ENCODE peak calls at places on chromosomes 2 and 18, in ten cellular contexts. K is fibroblast of lung, R is astrocyte of the spinal cord, A is upper lobe of right lung, Y is dorsolateral prefrontal cortex, P is mammary epithelial cell, S is mucosa of descending colon, M is lung, H is IMR-90, U is foreskin fibroblast. F is an unnamed sample.

GRCh38 chr2:149058936-149059335 is 20.4 kb downstream of the LYPD6B start:
- DNase-seq in U (no peak), M (no peak), Y (no peak), R (no peak), S (no peak), K (no peak), H (no peak), P (peak), A (no peak), F (no peak)

GRCh38 chr2:207328944-207329386 is 163.2 kb upstream of the KLF7 start:
- DNase-seq in U (no peak), R (no peak), A (no peak), H (no peak), K (no peak), M (no peak), S (no peak), P (no peak), Y (no peak), F (no peak)

GRCh38 chr2:216776076-216776726 is 80.9 kb upstream of the IGFBP5 start:
- DNase-seq in K (no peak), Y (no peak), P (no peak), A (no peak), H (no peak), S (no peak), U (no peak), M (no peak), R (no peak), F (no peak)

GRCh38 chr2:182283512-182283911 is 143.3 kb downstream of the PDE1A start:
- DNase-seq in S (no peak), M (no peak), U (no peak), A (no peak), P (peak), H (no peak), Y (no peak), R (peak), K (no peak), F (no peak)

GRCh38 chr2:3626118-3626816 is 31.4 kb downstream of the COLEC11 start:
- DNase-seq in P (no peak), H (peak), M (no peak), U (peak), R (peak), S (peak), K (peak), Y (no peak), A (peak), F (no peak)

GRCh38 chr2:41962912-41963652 is 84.7 kb upstream of the PKDCC start:
- DNase-seq in A (no peak), K (no peak), M (no peak), P (no peak), U (no peak), S (no peak), H (no peak), R (no peak), Y (no peak), F (no peak)

GRCh38 chr2:238286987-238287386 is 1.4 kb downstream of the PER2 start:
- DNase-seq in S (peak), U (peak), A (no peak), P (no peak), K (no peak), Y (no peak), H (no peak), M (no peak), R (peak), F (no peak)

GRCh38 chr18:76131738-76132137 is 363.3 kb downstream of the ZNF516 start:
- DNase-seq in P (peak), H (no peak), R (no peak), S (no peak), K (no peak), U (peak), Y (no peak), M (no peak), A (no peak), F (no peak)

GRCh38 chr2:166891727-166892126 is 3.4 kb downstream of the XIRP2 start:
- DNase-seq in M (no peak), A (no peak), S (no peak), U (no peak), P (no peak), Y (no peak), K (no peak), H (no peak), R (no peak), F (no peak)

GRCh38 chr2:141942006-141942789 is 188.6 kb downstream of the LRP1B start:
- DNase-seq in U (peak), Y (no peak), P (no peak), S (no peak), M (no peak), K (no peak), R (no peak), H (no peak), A (no peak), F (no peak)

GRCh38 chr2:32264422-32265149 is at the start of gene NLRC4:
- DNase-seq in P (no peak), Y (no peak), H (no peak), U (no peak), S (no peak), A (no peak), K (no peak), M (no peak), R (no peak), F (no peak)

GRCh38 chr2:96145028-96145939 is at the start of gene DUSP2:
- DNase-seq in H (peak), P (peak), A (peak), Y (peak), M (peak), K (peak), U (peak), S (peak), R (peak), F (no peak)

GRCh38 chr2:240202616-240203015 is 62.2 kb upstream of the OTOS start:
- DNase-seq in A (peak), M (no peak), R (no peak), S (no peak), U (no peak), Y (no peak), H (no peak), K (no peak), P (no peak), F (no peak)

GRCh38 chr2:53744395-53745065 is 23.1 kb upstream of the CHAC2 start:
- DNase-seq in K (peak), S (no peak), A (no peak), Y (no peak), P (no peak), R (no peak), U (no peak), H (peak), M (no peak), F (no peak)

GRCh38 chr18:79848579-79849327 is 51.0 kb downstream of the KCNG2 start:
- DNase-seq in K (no peak), A (peak), S (no peak), H (no peak), Y (peak), R (no peak), M (peak), U (no peak), P (no peak), F (no peak)

GRCh38 chr18:10006261-10006903 is 92.6 kb downstream of the VAPA start:
- DNase-seq in Y (no peak), H (peak), U (peak), S (no peak), A (no peak), K (peak), M (no peak), R (peak), P (peak), F (no peak)

DNA sequence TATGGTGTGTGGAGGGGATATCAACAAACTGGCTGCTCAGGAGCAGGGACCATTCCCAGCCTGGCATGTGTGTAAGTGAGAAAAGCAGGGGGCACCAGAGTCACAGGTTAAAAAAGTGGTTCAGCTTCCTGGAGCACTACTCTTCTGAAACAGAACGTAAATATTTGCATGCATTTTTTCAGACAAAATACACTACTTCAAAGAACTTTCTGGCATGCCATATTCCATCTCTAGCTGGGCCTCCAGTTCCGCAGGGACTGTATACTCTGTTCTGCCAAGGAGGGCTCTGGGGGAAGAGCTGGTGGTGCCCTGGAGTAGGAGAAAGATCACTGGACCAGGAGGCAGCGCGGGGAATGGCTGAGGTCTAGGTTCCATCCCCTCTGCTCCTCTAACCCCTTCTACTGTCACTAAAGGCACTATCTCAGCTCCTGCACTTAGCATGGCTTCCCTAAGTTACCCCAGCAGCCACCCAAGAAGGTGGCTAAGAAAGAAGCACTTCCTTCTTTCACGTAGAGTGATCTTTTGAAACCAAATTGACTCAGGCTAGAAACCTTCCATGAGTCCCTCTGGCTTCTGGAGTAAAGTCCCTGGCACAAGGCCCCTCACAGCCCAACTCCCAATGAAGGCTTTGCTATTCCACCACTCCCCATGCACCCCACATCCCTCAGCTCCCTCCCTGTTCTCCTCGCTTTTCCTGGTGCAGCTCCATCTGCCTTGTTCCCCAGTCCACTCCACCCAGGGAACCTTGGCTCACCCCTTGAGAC is 57.6 kb upstream of the CABLES1 start:
- DNase-seq in Y (no peak), S (no peak), U (no peak), R (peak), M (no peak), K (no peak), H (no peak), P (no peak), A (no peak), F (no peak)
- TF ChIP-seq CTCF in Y (no peak), S (no peak), U (no peak), R (peak), M (no peak), K (no peak), H (peak), P (peak), A (peak), F (no peak)

DNA sequence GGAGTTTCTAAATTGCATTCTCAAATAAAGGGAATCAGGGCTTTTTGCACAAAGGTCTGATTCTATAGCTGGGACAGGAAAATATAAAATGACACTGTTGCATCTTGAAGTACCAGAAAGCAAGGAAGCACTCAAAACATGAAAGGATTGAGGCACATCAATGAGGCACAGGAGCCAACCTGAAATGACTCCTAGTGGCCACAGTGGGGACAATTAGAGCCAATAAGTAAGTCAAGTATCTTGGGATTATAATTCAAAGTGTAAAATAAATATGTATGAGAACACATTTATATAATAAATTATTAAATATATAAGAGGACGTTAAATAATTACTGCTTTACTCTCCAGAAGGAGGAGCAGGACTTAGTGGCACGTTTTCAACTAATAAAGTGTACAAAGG is 1259.5 kb upstream of the CDH2 start:
- DNase-seq in R (no peak), P (no peak), Y (no peak), A (no peak), H (no peak), U (no peak), S (no peak), M (no peak), K (no peak), F (no peak)
- TF ChIP-seq CTCF in R (no peak), P (peak), Y (no peak), A (no peak), H (no peak), U (no peak), S (no peak), M (no peak), K (no peak), F (peak)

GRCh38 chr2:44560352-44560751 is 198.6 kb downstream of the CAMKMT start:
- DNase-seq in Y (no peak), S (no peak), M (no peak), R (no peak), A (no peak), U (peak), P (no peak), H (no peak), K (no peak), F (no peak)
- TF ChIP-seq CTCF in Y (no peak), S (no peak), M (no peak), R (no peak), A (peak), U (peak), P (peak), H (no peak), K (no peak), F (peak)

DNA sequence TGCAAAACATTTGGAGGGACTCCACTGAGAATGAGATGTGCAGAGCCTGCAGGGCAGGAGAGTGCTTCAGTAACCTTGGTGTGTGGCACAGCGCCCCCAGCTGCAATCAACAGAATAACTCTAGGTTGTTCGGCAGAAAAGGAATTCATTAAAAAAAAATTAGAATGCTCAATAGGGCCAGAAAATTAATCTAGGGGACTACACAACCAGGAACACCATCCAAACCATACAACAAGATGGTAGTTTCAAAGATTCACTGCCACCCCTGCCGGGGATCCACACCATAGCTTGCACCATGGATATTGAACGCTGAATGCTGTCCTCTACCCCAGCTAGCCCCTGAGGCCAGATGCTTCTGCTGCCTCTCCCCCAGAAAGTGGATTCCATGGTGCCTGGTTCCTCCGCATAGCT is 50.1 kb downstream of the THUMPD2 start:
- DNase-seq in M (no peak), H (peak), P (no peak), K (peak), U (peak), A (peak), R (peak), S (no peak), Y (no peak), F (peak)
- TF ChIP-seq CTCF in M (peak), H (peak), P (peak), K (peak), U (peak), A (peak), R (peak), S (peak), Y (peak), F (peak)

DNA sequence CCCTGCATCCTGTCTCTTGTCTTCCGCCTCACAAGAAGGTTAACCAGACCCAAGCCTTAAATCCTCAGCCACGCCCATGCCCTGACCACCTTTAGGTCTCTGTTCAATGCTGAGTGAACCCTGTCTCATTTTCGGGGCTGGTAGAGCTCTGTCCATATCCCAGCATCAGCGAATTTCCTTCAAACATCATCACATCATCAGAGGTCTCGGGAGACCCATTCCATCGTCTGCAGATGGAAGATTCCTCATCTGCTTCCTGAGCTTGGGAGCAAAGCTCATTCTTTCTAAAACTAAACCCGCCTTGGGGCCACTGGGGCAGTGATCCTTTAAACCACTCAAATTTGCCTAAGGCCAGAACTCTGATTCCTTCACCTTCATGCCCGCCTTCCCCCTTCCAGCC is 173.7 kb downstream of the TTC32 start:
- DNase-seq in M (no peak), P (no peak), K (no peak), S (no peak), Y (no peak), R (no peak), A (no peak), H (no peak), U (no peak), F (no peak)
- TF ChIP-seq CTCF in M (no peak), P (no peak), K (no peak), S (no peak), Y (no peak), R (no peak), A (no peak), H (no peak), U (no peak), F (no peak)

GRCh38 chr18:32595735-32596134 is 125.1 kb upstream of the GAREM1 start:
- DNase-seq in Y (no peak), R (no peak), K (no peak), U (no peak), P (no peak), H (no peak), S (no peak), M (no peak), A (no peak), F (no peak)
- TF ChIP-seq CTCF in Y (no peak), R (no peak), K (no peak), U (no peak), P (no peak), H (no peak), S (no peak), M (no peak), A (no peak), F (no peak)

GRCh38 chr2:221961561-221961960 is 337.2 kb downstream of the PAX3 start:
- DNase-seq in H (no peak), K (no peak), U (no peak), P (no peak), Y (no peak), M (no peak), R (no peak), S (no peak), A (no peak), F (no peak)

GRCh38 chr2:221958224-221958623 is 340.6 kb downstream of the PAX3 start:
- DNase-seq in R (peak), H (no peak), S (no peak), M (no peak), A (no peak), P (no peak), K (no peak), U (peak), Y (no peak), F (no peak)

GRCh38 chr2:221965806-221966205 is 333.0 kb downstream of the PAX3 start:
- DNase-seq in M (no peak), A (no peak), H (no peak), R (no peak), Y (no peak), S (no peak), K (no peak), U (no peak), P (no peak), F (no peak)

DNA sequence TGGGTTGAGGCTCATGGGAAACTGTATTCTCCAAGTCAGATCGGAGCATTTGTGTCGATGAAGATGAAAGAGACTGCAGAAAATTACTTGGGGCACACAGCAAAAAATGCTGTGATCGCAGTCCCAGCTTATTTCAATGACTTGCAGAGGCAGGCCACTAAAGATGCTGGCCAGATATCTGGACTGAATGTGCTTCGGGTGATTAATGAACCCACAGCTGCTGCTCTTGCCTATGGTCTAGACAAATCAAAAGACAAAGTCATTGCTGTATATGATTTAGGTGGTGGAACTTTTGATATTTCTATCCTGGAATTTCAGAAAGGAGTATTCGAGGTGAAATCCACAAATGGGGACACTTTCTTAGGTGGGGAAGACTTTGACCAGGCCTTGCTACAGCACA is 336.6 kb downstream of the PAX3 start:
- DNase-seq in H (no peak), K (no peak), M (no peak), Y (no peak), P (no peak), S (no peak), A (no peak), U (no peak), R (no peak), F (no peak)
- TF ChIP-seq CTCF in H (no peak), K (no peak), M (no peak), Y (no peak), P (no peak), S (no peak), A (no peak), U (no peak), R (no peak), F (no peak)

DNA sequence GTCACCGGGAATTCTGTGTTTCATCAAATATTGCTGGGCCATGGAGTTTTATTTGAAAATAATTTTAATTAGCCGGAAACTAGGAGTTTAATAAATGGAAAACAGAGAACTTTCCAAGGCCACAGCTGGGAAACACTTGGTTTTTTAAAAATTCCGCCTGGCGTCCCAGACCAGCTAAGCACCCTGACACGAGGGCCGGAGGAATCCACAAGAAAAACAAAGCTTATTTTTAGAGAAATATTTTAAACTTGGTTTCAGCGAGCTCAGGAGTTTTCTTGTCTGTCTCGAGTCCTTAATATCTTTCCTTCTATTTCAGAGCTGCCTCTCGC is 8.2 kb downstream of the ZFP36L2 start:
- DNase-seq in U (peak), H (peak), Y (no peak), R (peak), S (no peak), P (no peak), A (no peak), K (peak), M (no peak), F (no peak)
- TF ChIP-seq CTCF in U (peak), H (no peak), Y (no peak), R (no peak), S (no peak), P (no peak), A (no peak), K (peak), M (no peak), F (no peak)

GRCh38 chr18:58671122-58671940 is at the start of gene MALT1:
- DNase-seq in A (peak), M (peak), R (peak), P (peak), Y (peak), S (peak), U (peak), K (peak), H (peak), F (peak)
- TF ChIP-seq CTCF in A (no peak), M (no peak), R (peak), P (no peak), Y (no peak), S (no peak), U (no peak), K (no peak), H (peak), F (peak)

GRCh38 chr2:150097891-150098595 is 389.4 kb downstream of the RND3 start:
- DNase-seq in U (peak), M (no peak), H (peak), Y (no peak), P (peak), A (no peak), K (peak), R (no peak), S (no peak), F (no peak)
- TF ChIP-seq CTCF in U (peak), M (no peak), H (peak), Y (no peak), P (peak), A (peak), K (peak), R (peak), S (no peak), F (no peak)

F was measured in neural crest cell.